ENCODE peak calls at places on chromosomes 11 and 22, in nine cellular contexts. G is endothelial cell, A is brain microvascular endothelial cell, S is IMR-90, R is choroid plexus epithelial cell, C is kidney, O is PC-3, U is K562, T is pancreas. F is an unnamed sample.

GRCh38 chr11:113393501-113393985 is 6.0 kb downstream of the ANKK1 start:
- DNase-seq in G (no peak), A (no peak), S (no peak), R (no peak), C (no peak), O (no peak), U (no peak), T (no peak), F (no peak)

GRCh38 chr11:57479925-57480324 is 19.6 kb downstream of the RTN4RL2 start:
- DNase-seq in G (no peak), A (no peak), S (no peak), R (no peak), C (no peak), O (no peak), U (peak), T (no peak), F (no peak)

GRCh38 chr22:42560381-42560780 is 6.6 kb downstream of the SERHL2 start:
- DNase-seq in G (no peak), A (no peak), S (no peak), R (no peak), C (no peak), O (no peak), U (no peak), T (no peak), F (no peak)

GRCh38 chr11:126695293-126695692 is 305.3 kb downstream of the KIRREL3 start:
- DNase-seq in G (no peak), A (no peak), S (no peak), R (no peak), C (no peak), O (no peak), U (no peak), T (no peak), F (no peak)

GRCh38 chr11:9315078-9315688 is 790 bp upstream of the TMEM41B start:
- DNase-seq in G (peak), A (no peak), S (peak), R (no peak), C (no peak), O (no peak), U (peak), T (no peak), F (no peak)

GRCh38 chr11:2287102-2287501 is 14.6 kb downstream of the C11orf21 start:
- DNase-seq in G (peak), A (no peak), S (no peak), R (no peak), C (peak), O (no peak), U (no peak), T (no peak), F (no peak)

GRCh38 chr11:99693941-99694492 is 673.3 kb downstream of the CNTN5 start:
- DNase-seq in G (no peak), A (peak), S (peak), R (peak), C (no peak), O (peak), U (no peak), T (no peak), F (no peak)

GRCh38 chr11:106152013-106152412 is 74.6 kb downstream of the AASDHPPT start:
- DNase-seq in G (no peak), A (peak), S (peak), R (peak), C (no peak), O (peak), U (no peak), T (peak), F (peak)

GRCh38 chr11:77154381-77155081 is 26.5 kb downstream of the MYO7A start:
- DNase-seq in G (no peak), A (no peak), S (no peak), R (no peak), C (peak), O (no peak), U (no peak), T (no peak), F (no peak)

GRCh38 chr11:106031210-106031845 is 9.3 kb upstream of the MSANTD4 start:
- DNase-seq in G (no peak), A (no peak), S (peak), R (peak), C (no peak), O (peak), U (no peak), T (no peak), F (no peak)

GRCh38 chr11:13649619-13650018 is 18.8 kb upstream of the FAR1 start:
- DNase-seq in G (no peak), A (no peak), S (no peak), R (no peak), C (no peak), O (no peak), U (no peak), T (no peak), F (no peak)

GRCh38 chr11:130646881-130647280 is 198.4 kb downstream of the ADAMTS15 start:
- DNase-seq in G (no peak), A (no peak), S (no peak), R (no peak), C (no peak), O (no peak), U (no peak), T (no peak), F (no peak)

GRCh38 chr22:41848468-41848867 is 15.6 kb downstream of the SREBF2 start:
- DNase-seq in G (no peak), A (no peak), S (no peak), R (no peak), C (no peak), O (no peak), U (no peak), T (no peak), F (peak)

DNA sequence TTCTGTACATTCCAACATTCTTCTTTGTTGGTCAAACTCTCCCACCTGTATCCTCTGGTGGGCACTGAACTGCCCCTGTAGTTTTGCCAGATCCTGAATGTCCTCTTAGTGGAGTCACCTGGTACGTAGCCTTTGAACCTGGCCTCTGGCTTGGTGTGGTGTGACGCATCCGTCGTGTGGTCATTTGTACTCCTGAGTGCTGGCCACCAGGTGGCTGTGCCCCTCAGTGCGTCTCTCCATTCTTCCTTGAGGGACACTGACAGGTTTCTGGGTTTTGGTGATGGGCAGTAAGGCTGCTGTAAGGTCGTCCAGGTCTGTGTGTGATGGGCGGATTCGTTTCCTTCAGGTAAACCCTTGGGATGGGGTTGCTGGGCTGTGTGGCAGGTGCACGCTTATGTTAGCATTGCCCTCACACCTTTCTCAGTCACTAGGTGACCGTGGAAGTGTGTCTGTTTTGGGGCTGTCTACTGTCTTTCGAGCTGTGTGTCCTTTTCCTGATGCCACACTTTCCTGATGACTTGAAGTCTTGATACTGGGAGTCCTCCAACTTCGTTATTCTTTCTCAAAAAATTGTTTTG is 13.6 kb upstream of the RANBP1 start:
- DNase-seq in G (no peak), A (no peak), S (no peak), R (no peak), C (peak), O (no peak), U (no peak), T (no peak), F (no peak)
- TF ChIP-seq CTCF in G (peak), A (peak), S (no peak), R (peak), C (no peak), O (no peak), U (peak), T (no peak), F (no peak)

DNA sequence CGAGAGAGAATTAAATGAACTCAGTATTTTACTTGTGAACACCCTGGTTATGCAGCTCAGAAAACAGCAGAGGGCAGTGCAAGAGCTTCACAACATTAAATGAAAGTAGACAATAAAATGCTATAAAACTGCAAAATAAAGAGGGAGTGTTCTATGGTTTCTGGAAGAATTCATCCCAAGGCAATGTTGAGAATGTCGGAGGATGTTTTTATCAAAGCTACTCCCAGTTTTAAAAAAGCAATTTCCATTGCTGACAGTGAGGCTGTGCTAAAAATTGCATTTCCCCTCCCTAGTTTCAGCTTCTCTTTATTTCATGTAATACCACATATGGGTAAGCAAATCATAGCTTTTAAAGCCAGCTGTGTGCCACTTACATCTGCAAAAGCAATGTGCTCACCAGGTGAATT is 296.9 kb downstream of the RAB38 start:
- DNase-seq in G (peak), A (peak), S (peak), R (peak), C (no peak), O (peak), U (no peak), T (no peak), F (no peak)
- TF ChIP-seq CTCF in G (peak), A (peak), S (peak), R (peak), C (peak), O (peak), U (no peak), T (no peak), F (no peak)

DNA sequence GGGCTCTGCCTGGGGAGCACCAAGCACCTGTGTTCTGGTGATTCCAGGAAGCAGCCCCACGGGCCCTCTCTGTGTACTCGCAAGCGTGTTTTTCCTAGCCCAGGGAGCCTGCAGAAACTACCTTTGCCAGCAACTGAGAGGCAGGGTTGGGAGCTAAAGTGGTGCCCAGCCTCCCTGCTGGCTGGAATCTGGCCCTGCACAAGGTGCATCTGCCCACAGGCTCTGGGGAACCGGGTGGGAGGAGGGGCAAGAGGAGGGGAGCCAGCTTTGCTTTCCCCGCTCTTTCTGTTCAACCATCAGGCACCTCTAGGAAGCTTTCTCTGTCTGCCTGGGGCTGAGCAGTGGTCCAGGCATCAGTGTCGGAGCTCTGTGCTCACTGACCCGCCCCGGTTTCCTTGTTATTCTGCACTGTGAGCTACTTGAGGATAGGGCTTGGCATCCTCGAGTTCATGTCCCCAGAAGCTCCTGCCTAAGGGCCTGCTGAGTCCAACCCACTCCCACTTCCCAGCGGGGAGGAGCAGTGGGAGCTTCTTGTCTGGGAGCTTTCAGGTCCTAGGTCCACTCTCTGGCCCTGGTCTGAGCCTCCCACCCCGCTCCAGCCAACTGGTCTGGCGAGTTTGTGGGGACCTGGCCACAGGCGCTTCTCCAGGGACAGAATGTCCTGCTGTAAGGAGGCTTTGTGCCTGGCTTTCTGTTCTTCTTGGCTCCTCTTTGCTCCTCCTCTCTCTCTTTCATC is 14.9 kb downstream of the DAGLA start:
- DNase-seq in G (no peak), A (no peak), S (no peak), R (no peak), C (no peak), O (peak), U (no peak), T (no peak), F (peak)
- TF ChIP-seq CTCF in G (no peak), A (peak), S (peak), R (peak), C (peak), O (peak), U (no peak), T (no peak), F (no peak)

DNA sequence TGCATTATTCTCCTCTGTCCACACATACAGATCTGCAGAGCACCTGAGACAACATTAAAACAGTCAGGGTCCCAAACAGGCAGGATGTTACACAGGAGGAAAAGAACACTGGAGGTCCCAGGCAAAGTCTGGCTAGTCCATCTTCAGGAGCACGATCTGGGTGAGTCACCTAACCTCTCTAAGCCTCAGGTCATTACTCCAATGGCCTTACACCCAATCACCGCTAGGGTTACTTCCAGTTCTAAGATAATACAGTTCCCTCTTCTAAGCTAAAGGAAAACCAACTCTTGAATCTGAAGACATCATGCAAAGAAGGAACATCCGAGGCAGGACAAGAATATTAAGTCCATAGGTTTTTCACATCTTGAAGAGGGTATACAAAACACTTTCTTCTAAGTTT is 24.5 kb downstream of the ASCC2 start:
- DNase-seq in G (no peak), A (peak), S (no peak), R (peak), C (no peak), O (peak), U (peak), T (no peak), F (no peak)
- TF ChIP-seq CTCF in G (no peak), A (peak), S (peak), R (peak), C (no peak), O (peak), U (peak), T (no peak), F (no peak)

DNA sequence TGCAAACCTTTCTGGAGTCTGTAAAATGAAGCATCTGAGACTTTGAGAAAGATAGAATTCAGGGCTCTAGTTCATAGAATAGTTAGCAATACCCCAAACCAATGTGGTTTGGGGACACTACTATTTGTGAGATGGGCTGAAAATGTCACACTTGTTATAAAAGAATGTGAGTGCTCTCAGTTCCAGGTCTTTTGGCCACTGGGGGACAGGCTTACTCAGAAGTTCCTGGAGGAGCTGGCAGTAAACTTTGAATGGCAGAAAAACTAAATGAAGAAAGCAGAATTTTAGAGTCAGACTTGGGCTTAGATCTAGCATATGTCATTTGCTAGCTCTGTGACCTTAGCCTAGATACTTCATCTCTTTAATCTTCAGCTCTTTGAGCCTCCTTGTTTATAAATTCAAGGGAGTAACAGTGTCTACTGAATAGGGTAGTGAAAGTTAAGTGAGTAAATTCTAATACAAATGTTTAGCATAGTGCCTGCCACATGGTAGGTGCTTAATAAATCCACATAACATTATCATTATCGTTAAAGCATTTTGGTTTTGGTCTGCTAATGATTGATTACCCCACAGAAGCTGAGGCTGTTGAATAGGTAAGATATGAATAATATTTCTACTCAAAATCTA is 3.7 kb downstream of the LYVE1 start:
- DNase-seq in G (no peak), A (no peak), S (no peak), R (peak), C (no peak), O (peak), U (no peak), T (no peak), F (no peak)
- TF ChIP-seq CTCF in G (no peak), A (peak), S (peak), R (peak), C (no peak), O (peak), U (peak), T (no peak), F (no peak)

GRCh38 chr11:6672006-6672405 is 11.1 kb downstream of the MRPL17 start:
- DNase-seq in G (no peak), A (no peak), S (no peak), R (no peak), C (no peak), O (no peak), U (peak), T (no peak), F (no peak)

GRCh38 chr11:6670202-6670830 is 12.8 kb downstream of the MRPL17 start:
- DNase-seq in G (no peak), A (no peak), S (no peak), R (no peak), C (no peak), O (no peak), U (no peak), T (no peak), F (no peak)

GRCh38 chr11:6663794-6664478 is 8.3 kb upstream of the DCHS1 start:
- DNase-seq in G (no peak), A (no peak), S (no peak), R (no peak), C (no peak), O (no peak), U (no peak), T (no peak), F (no peak)

GRCh38 chr11:6667733-6668374 is 12.2 kb upstream of the DCHS1 start:
- DNase-seq in G (no peak), A (peak), S (peak), R (peak), C (no peak), O (peak), U (peak), T (no peak), F (no peak)

GRCh38 chr11:6666302-6667183 is 10.9 kb upstream of the DCHS1 start:
- DNase-seq in G (no peak), A (no peak), S (no peak), R (no peak), C (no peak), O (no peak), U (no peak), T (no peak), F (no peak)
- TF ChIP-seq CTCF in G (no peak), A (no peak), S (no peak), R (no peak), C (no peak), O (no peak), U (no peak), T (no peak), F (no peak)

GRCh38 chr11:73663604-73664495 is 17.5 kb downstream of the PLEKHB1 start:
- DNase-seq in G (no peak), A (no peak), S (no peak), R (no peak), C (no peak), O (no peak), U (no peak), T (no peak), F (no peak)

GRCh38 chr11:73660497-73661034 is 14.2 kb downstream of the PLEKHB1 start:
- DNase-seq in G (no peak), A (no peak), S (no peak), R (no peak), C (no peak), O (no peak), U (no peak), T (no peak), F (no peak)

GRCh38 chr11:73664894-73665293 is 18.5 kb downstream of the PLEKHB1 start:
- DNase-seq in G (no peak), A (no peak), S (no peak), R (no peak), C (no peak), O (no peak), U (no peak), T (no peak), F (no peak)

GRCh38 chr11:73661035-73661628 is 14.8 kb downstream of the PLEKHB1 start:
- DNase-seq in G (peak), A (peak), S (peak), R (peak), C (peak), O (peak), U (peak), T (peak), F (peak)

DNA sequence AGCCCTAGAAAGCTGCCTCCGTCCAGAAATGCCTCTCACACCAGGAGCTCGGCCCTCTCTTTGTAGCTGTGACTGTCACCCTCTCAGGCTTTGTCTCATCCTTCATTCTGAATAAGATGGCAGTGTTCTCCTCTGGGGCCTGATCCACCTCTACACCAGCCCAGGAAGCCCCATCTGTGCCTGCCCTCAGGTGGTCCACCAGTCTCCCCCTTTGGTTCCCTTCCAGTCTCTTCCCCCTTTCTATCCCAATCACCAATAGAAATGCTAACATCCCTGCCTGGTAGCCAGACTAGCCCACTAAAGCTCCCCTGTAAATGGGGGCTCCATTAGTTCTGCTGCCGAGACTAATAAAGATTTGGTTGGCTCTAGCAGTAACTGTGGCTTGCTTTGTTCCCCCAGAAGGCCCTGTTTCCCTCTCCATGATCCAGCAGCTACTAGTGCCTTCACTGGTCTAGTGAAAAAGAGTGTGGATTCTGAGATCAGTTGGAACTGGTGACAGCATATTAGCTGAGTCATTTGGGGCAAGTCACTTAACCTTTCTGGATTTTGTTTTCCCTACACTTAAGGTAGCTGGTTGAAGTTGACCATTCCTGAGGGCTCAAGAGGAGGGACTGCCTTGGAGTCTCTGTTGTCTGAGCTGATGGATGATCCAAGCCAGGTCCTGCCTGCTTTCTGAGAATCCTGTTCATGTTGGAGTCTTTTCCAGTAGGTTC is 16.2 kb downstream of the PLEKHB1 start:
- DNase-seq in G (no peak), A (no peak), S (peak), R (no peak), C (no peak), O (peak), U (no peak), T (no peak), F (no peak)
- TF ChIP-seq CTCF in G (no peak), A (no peak), S (no peak), R (no peak), C (no peak), O (no peak), U (no peak), T (no peak), F (no peak)